ENCODE peak calls at places on chromosomes 7 and 10, in ten cellular contexts. Z is effector memory CD8-positive, alpha-beta T cell; X is nephron progenitor cell; B is SK-MEL-5; U is right cardiac atrium; N is effector memory CD4-positive, alpha-beta T cell; R is SK-N-DZ; C is hepatocyte; V is mesendoderm; D is NCI-H1694. E is an unnamed sample.

GRCh38 chr10:115937756-115938032 is 335.3 kb downstream of the GFRA1 start:
- DNase-seq in B (no peak), X (no peak), N (no peak), Z (no peak), D (no peak), V (no peak), C (no peak), U (no peak), R (no peak), E (no peak)

GRCh38 chr10:97030894-97031293 is 154.9 kb downstream of the SLIT1 start:
- DNase-seq in U (no peak), R (no peak), C (no peak), Z (no peak), V (no peak), N (no peak), X (no peak), D (no peak), B (no peak), E (no peak)

GRCh38 chr7:159083001-159083697 is 61.5 kb downstream of the VIPR2 start:
- DNase-seq in Z (no peak), C (no peak), D (no peak), N (no peak), B (no peak), U (peak; percentile 66), X (no peak), V (no peak), R (no peak), E (no peak)

GRCh38 chr7:77727936-77728701 is 31.9 kb downstream of the RSBN1L start:
- DNase-seq in N (no peak), V (peak; percentile 81), B (no peak), C (peak; percentile 10), Z (no peak), X (no peak), U (no peak), D (peak; percentile 81), R (no peak), E (no peak)

GRCh38 chr7:149819961-149820340 is 18.2 kb upstream of the ZNF862 start:
- DNase-seq in V (no peak), X (no peak), B (no peak), U (no peak), R (no peak), N (no peak), D (no peak), Z (no peak), C (no peak), E (no peak)

GRCh38 chr10:128985036-128985435 is 482.0 kb upstream of the MGMT start:
- DNase-seq in C (no peak), N (no peak), Z (no peak), U (no peak), R (no peak), X (no peak), D (no peak), B (no peak), V (peak; percentile 52), E (no peak)

GRCh38 chr7:50682079-50682478 is 100.6 kb downstream of the GRB10 start:
- DNase-seq in Z (no peak), R (no peak), V (no peak), N (no peak), X (no peak), B (no peak), D (peak; percentile 17), C (no peak), U (no peak), E (no peak)

GRCh38 chr10:13102002-13102794 is 2.2 kb downstream of the OPTN start:
- DNase-seq in Z (no peak), X (no peak), N (no peak), U (no peak), B (no peak), V (no peak), R (no peak), D (no peak), C (peak; percentile 31), E (no peak)

GRCh38 chr10:31359979-31360378 is 41.0 kb downstream of the ZEB1 start:
- DNase-seq in N (no peak), D (no peak), X (no peak), U (no peak), V (no peak), Z (no peak), R (no peak), C (peak; percentile 13), B (no peak), E (no peak)

GRCh38 chr10:104824378-104825006 is 183.4 kb downstream of the SORCS3 start:
- DNase-seq in C (peak; percentile 70), R (no peak), N (no peak), Z (no peak), D (no peak), B (peak; percentile 24), X (peak; percentile 84), V (peak; percentile 69), U (no peak), E (peak; percentile 1)

GRCh38 chr10:29767958-29768357 is 133.2 kb upstream of the SVIL start:
- DNase-seq in C (no peak), X (no peak), V (no peak), B (no peak), U (no peak), R (no peak), N (no peak), Z (no peak), D (no peak), E (no peak)

E was measured in CD8-positive, alpha-beta memory T cell.